ENCODE peak calls at places on chromosomes 13 and 19, in eight cellular contexts. One of them, this sample, is unnamed.

GRCh38 chr19:6551607-6552450 is 21.0 kb downstream of the TNFSF9 start:
- DNase-seq in activated CD4-positive, alpha-beta T cell treated with anti-CD3 and anti-CD28 coated beads for 1 hour: peak
- DNase-seq in NCI-H1417: no peak
- DNase-seq in right lobe of liver: no peak
- DNase-seq in pons: no peak
- DNase-seq in CD4-positive, alpha-beta T cell: peak
- DNase-seq in HTR-8/SVneo: no peak
- DNase-seq in stimulated activated CD4-positive, alpha-beta T cell treated with anti-CD3 and anti-CD28 coated beads, Interleukin-4, amount 100 ng/mL, for 48 hours: peak
- DNase-seq in this sample: no peak

GRCh38 chr19:17538684-17539287 is 16.7 kb upstream of the COLGALT1 start:
- DNase-seq in stimulated activated CD4-positive, alpha-beta T cell treated with anti-CD3 and anti-CD28 coated beads, Interleukin-4, amount 100 ng/mL, for 48 hours: no peak
- DNase-seq in pons: no peak
- DNase-seq in right lobe of liver: no peak
- DNase-seq in NCI-H1417: peak
- DNase-seq in activated CD4-positive, alpha-beta T cell treated with anti-CD3 and anti-CD28 coated beads for 1 hour: no peak
- DNase-seq in HTR-8/SVneo: no peak
- DNase-seq in CD4-positive, alpha-beta T cell: no peak
- DNase-seq in this sample: peak

GRCh38 chr19:54333586-54334298 is 5.2 kb downstream of the LILRA4 start:
- DNase-seq in stimulated activated CD4-positive, alpha-beta T cell treated with anti-CD3 and anti-CD28 coated beads, Interleukin-4, amount 100 ng/mL, for 48 hours: no peak
- DNase-seq in HTR-8/SVneo: no peak
- DNase-seq in CD4-positive, alpha-beta T cell: no peak
- DNase-seq in right lobe of liver: no peak
- DNase-seq in NCI-H1417: no peak
- DNase-seq in activated CD4-positive, alpha-beta T cell treated with anti-CD3 and anti-CD28 coated beads for 1 hour: no peak
- DNase-seq in pons: no peak
- DNase-seq in this sample: no peak

GRCh38 chr13:52428295-52428694 is 22.1 kb downstream of the VPS36 start:
- DNase-seq in CD4-positive, alpha-beta T cell: no peak
- DNase-seq in activated CD4-positive, alpha-beta T cell treated with anti-CD3 and anti-CD28 coated beads for 1 hour: no peak
- DNase-seq in pons: peak
- DNase-seq in NCI-H1417: no peak
- DNase-seq in stimulated activated CD4-positive, alpha-beta T cell treated with anti-CD3 and anti-CD28 coated beads, Interleukin-4, amount 100 ng/mL, for 48 hours: no peak
- DNase-seq in right lobe of liver: no peak
- DNase-seq in HTR-8/SVneo: no peak
- DNase-seq in this sample: peak

GRCh38 chr19:35501684-35502083 is 11.4 kb upstream of the KRTDAP start:
- DNase-seq in pons: no peak
- DNase-seq in HTR-8/SVneo: no peak
- DNase-seq in CD4-positive, alpha-beta T cell: no peak
- DNase-seq in stimulated activated CD4-positive, alpha-beta T cell treated with anti-CD3 and anti-CD28 coated beads, Interleukin-4, amount 100 ng/mL, for 48 hours: no peak
- DNase-seq in activated CD4-positive, alpha-beta T cell treated with anti-CD3 and anti-CD28 coated beads for 1 hour: no peak
- DNase-seq in right lobe of liver: no peak
- DNase-seq in NCI-H1417: no peak
- DNase-seq in this sample: no peak

GRCh38 chr13:25196971-25197370 is 24.9 kb upstream of the AMER2 start:
- DNase-seq in activated CD4-positive, alpha-beta T cell treated with anti-CD3 and anti-CD28 coated beads for 1 hour: no peak
- DNase-seq in right lobe of liver: no peak
- DNase-seq in NCI-H1417: no peak
- DNase-seq in pons: no peak
- DNase-seq in HTR-8/SVneo: no peak
- DNase-seq in CD4-positive, alpha-beta T cell: no peak
- DNase-seq in stimulated activated CD4-positive, alpha-beta T cell treated with anti-CD3 and anti-CD28 coated beads, Interleukin-4, amount 100 ng/mL, for 48 hours: no peak
- DNase-seq in this sample: no peak

GRCh38 chr13:110464547-110465343 is 96.8 kb downstream of the RAB20 start:
- DNase-seq in right lobe of liver: no peak
- DNase-seq in pons: no peak
- DNase-seq in stimulated activated CD4-positive, alpha-beta T cell treated with anti-CD3 and anti-CD28 coated beads, Interleukin-4, amount 100 ng/mL, for 48 hours: no peak
- DNase-seq in CD4-positive, alpha-beta T cell: no peak
- DNase-seq in activated CD4-positive, alpha-beta T cell treated with anti-CD3 and anti-CD28 coated beads for 1 hour: no peak
- DNase-seq in HTR-8/SVneo: no peak
- DNase-seq in NCI-H1417: no peak
- DNase-seq in this sample: no peak

GRCh38 chr13:50626031-50626643 is 217.4 kb downstream of the DLEU7 start:
- DNase-seq in pons: no peak
- DNase-seq in right lobe of liver: no peak
- DNase-seq in stimulated activated CD4-positive, alpha-beta T cell treated with anti-CD3 and anti-CD28 coated beads, Interleukin-4, amount 100 ng/mL, for 48 hours: no peak
- DNase-seq in HTR-8/SVneo: peak
- DNase-seq in NCI-H1417: no peak
- DNase-seq in activated CD4-positive, alpha-beta T cell treated with anti-CD3 and anti-CD28 coated beads for 1 hour: no peak
- DNase-seq in CD4-positive, alpha-beta T cell: no peak
- DNase-seq in this sample: no peak

GRCh38 chr19:1512671-1513491 is at the start of gene ADAMTSL5:
- DNase-seq in activated CD4-positive, alpha-beta T cell treated with anti-CD3 and anti-CD28 coated beads for 1 hour: peak
- DNase-seq in stimulated activated CD4-positive, alpha-beta T cell treated with anti-CD3 and anti-CD28 coated beads, Interleukin-4, amount 100 ng/mL, for 48 hours: peak
- DNase-seq in NCI-H1417: no peak
- DNase-seq in right lobe of liver: peak
- DNase-seq in pons: no peak
- DNase-seq in HTR-8/SVneo: peak
- DNase-seq in CD4-positive, alpha-beta T cell: peak
- DNase-seq in this sample: peak

GRCh38 chr19:1417145-1417544 is 9.8 kb downstream of the DAZAP1 start:
- DNase-seq in HTR-8/SVneo: no peak
- DNase-seq in activated CD4-positive, alpha-beta T cell treated with anti-CD3 and anti-CD28 coated beads for 1 hour: no peak
- DNase-seq in CD4-positive, alpha-beta T cell: no peak
- DNase-seq in right lobe of liver: no peak
- DNase-seq in NCI-H1417: no peak
- DNase-seq in pons: no peak
- DNase-seq in stimulated activated CD4-positive, alpha-beta T cell treated with anti-CD3 and anti-CD28 coated beads, Interleukin-4, amount 100 ng/mL, for 48 hours: no peak
- DNase-seq in this sample: no peak

GRCh38 chr19:34201133-34201532 is 28.8 kb downstream of the LSM14A start:
- DNase-seq in HTR-8/SVneo: no peak
- DNase-seq in NCI-H1417: no peak
- DNase-seq in stimulated activated CD4-positive, alpha-beta T cell treated with anti-CD3 and anti-CD28 coated beads, Interleukin-4, amount 100 ng/mL, for 48 hours: no peak
- DNase-seq in right lobe of liver: no peak
- DNase-seq in pons: no peak
- DNase-seq in activated CD4-positive, alpha-beta T cell treated with anti-CD3 and anti-CD28 coated beads for 1 hour: no peak
- DNase-seq in CD4-positive, alpha-beta T cell: no peak
- DNase-seq in this sample: no peak

GRCh38 chr19:13281567-13282291 is 131.5 kb downstream of the IER2 start:
- DNase-seq in CD4-positive, alpha-beta T cell: no peak
- DNase-seq in activated CD4-positive, alpha-beta T cell treated with anti-CD3 and anti-CD28 coated beads for 1 hour: no peak
- DNase-seq in right lobe of liver: no peak
- DNase-seq in NCI-H1417: no peak
- DNase-seq in stimulated activated CD4-positive, alpha-beta T cell treated with anti-CD3 and anti-CD28 coated beads, Interleukin-4, amount 100 ng/mL, for 48 hours: no peak
- DNase-seq in pons: no peak
- DNase-seq in HTR-8/SVneo: no peak
- DNase-seq in this sample: no peak

GRCh38 chr13:23644527-23644926 is 74.3 kb downstream of the TNFRSF19 start:
- DNase-seq in right lobe of liver: no peak
- DNase-seq in HTR-8/SVneo: no peak
- DNase-seq in activated CD4-positive, alpha-beta T cell treated with anti-CD3 and anti-CD28 coated beads for 1 hour: no peak
- DNase-seq in NCI-H1417: no peak
- DNase-seq in stimulated activated CD4-positive, alpha-beta T cell treated with anti-CD3 and anti-CD28 coated beads, Interleukin-4, amount 100 ng/mL, for 48 hours: no peak
- DNase-seq in pons: no peak
- DNase-seq in CD4-positive, alpha-beta T cell: no peak
- DNase-seq in this sample: no peak

GRCh38 chr13:43363156-43363918 is 340.0 kb downstream of the DNAJC15 start:
- DNase-seq in pons: peak
- DNase-seq in NCI-H1417: peak
- DNase-seq in stimulated activated CD4-positive, alpha-beta T cell treated with anti-CD3 and anti-CD28 coated beads, Interleukin-4, amount 100 ng/mL, for 48 hours: no peak
- DNase-seq in HTR-8/SVneo: no peak
- DNase-seq in activated CD4-positive, alpha-beta T cell treated with anti-CD3 and anti-CD28 coated beads for 1 hour: no peak
- DNase-seq in right lobe of liver: no peak
- DNase-seq in CD4-positive, alpha-beta T cell: no peak
- DNase-seq in this sample: peak

GRCh38 chr19:34173145-34173956 is 1.0 kb downstream of the LSM14A start:
- DNase-seq in right lobe of liver: peak
- DNase-seq in activated CD4-positive, alpha-beta T cell treated with anti-CD3 and anti-CD28 coated beads for 1 hour: no peak
- DNase-seq in HTR-8/SVneo: peak
- DNase-seq in stimulated activated CD4-positive, alpha-beta T cell treated with anti-CD3 and anti-CD28 coated beads, Interleukin-4, amount 100 ng/mL, for 48 hours: no peak
- DNase-seq in NCI-H1417: no peak
- DNase-seq in pons: peak
- DNase-seq in CD4-positive, alpha-beta T cell: no peak
- DNase-seq in this sample: peak

GRCh38 chr13:62760724-62761123 is 1345.1 kb upstream of the PCDH20 start:
- DNase-seq in CD4-positive, alpha-beta T cell: no peak
- DNase-seq in right lobe of liver: no peak
- DNase-seq in activated CD4-positive, alpha-beta T cell treated with anti-CD3 and anti-CD28 coated beads for 1 hour: no peak
- DNase-seq in NCI-H1417: no peak
- DNase-seq in HTR-8/SVneo: no peak
- DNase-seq in stimulated activated CD4-positive, alpha-beta T cell treated with anti-CD3 and anti-CD28 coated beads, Interleukin-4, amount 100 ng/mL, for 48 hours: no peak
- DNase-seq in pons: no peak
- DNase-seq in this sample: no peak

This sample was measured in NCI-H69.